ENCODE peak calls at places on chromosomes 3 and 15, in seven cellular contexts. N is CD8-positive, alpha-beta T cell; J is fibroblast of pulmonary artery; L is IMR-90; K is A673; E is stomach; X is fibroblast of lung. R is an unnamed sample.

GRCh38 chr3:65245133-65246076 is 557.6 kb upstream of the ADAMTS9 start:
- DNase-seq in K (peak; percentile 2), J (peak; percentile 48), E (no peak), X (peak; percentile 58), L (peak; percentile 1), N (no peak), R (no peak)

GRCh38 chr3:107543666-107544065 is 20.9 kb downstream of the BBX start:
- DNase-seq in N (no peak), K (peak; percentile 40), E (no peak), J (peak; percentile 39), L (no peak), X (peak; percentile 20), R (no peak)

GRCh38 chr3:171526146-171526545 is 65.9 kb upstream of the TNIK start:
- DNase-seq in X (no peak), N (no peak), E (no peak), K (no peak), J (peak; percentile 19), L (peak; percentile 65), R (no peak)

GRCh38 chr15:100858294-100858693 is 21.3 kb upstream of the ALDH1A3 start:
- DNase-seq in K (no peak), J (no peak), E (no peak), L (no peak), N (no peak), X (no peak), R (no peak)

GRCh38 chr15:39391230-39391629 is 189.6 kb upstream of the THBS1 start:
- DNase-seq in N (no peak), L (no peak), K (no peak), E (no peak), J (peak; percentile 57), X (no peak), R (no peak)

GRCh38 chr3:133799794-133800585 is 5.6 kb upstream of the SRPRB start:
- DNase-seq in J (peak; percentile 35), N (no peak), X (no peak), E (no peak), L (peak; percentile 47), K (peak; percentile 17), R (peak; percentile 51)

GRCh38 chr3:37907906-37908305 is 46.2 kb downstream of the CTDSPL start:
- DNase-seq in J (no peak), E (no peak), X (no peak), K (no peak), N (no peak), L (no peak), R (no peak)

GRCh38 chr3:185267193-185267592 is 13.3 kb upstream of the EHHADH start:
- DNase-seq in L (no peak), J (no peak), E (no peak), K (no peak), N (no peak), X (no peak), R (no peak)

GRCh38 chr15:92273732-92274131 is 119.9 kb upstream of the ST8SIA2 start:
- DNase-seq in N (no peak), X (no peak), L (no peak), J (no peak), K (no peak), E (no peak), R (no peak)

GRCh38 chr3:136642714-136643113 is 109.5 kb downstream of the STAG1 start:
- DNase-seq in K (no peak), J (no peak), N (no peak), E (no peak), L (no peak), X (no peak), R (no peak)

GRCh38 chr3:136639069-136639468 is 113.1 kb downstream of the STAG1 start:
- DNase-seq in X (no peak), K (no peak), J (no peak), L (no peak), N (no peak), E (no peak), R (no peak)

GRCh38 chr3:136645915-136646314 is 106.3 kb downstream of the STAG1 start:
- DNase-seq in E (no peak), N (no peak), L (no peak), J (no peak), X (no peak), K (no peak), R (no peak)

DNA sequence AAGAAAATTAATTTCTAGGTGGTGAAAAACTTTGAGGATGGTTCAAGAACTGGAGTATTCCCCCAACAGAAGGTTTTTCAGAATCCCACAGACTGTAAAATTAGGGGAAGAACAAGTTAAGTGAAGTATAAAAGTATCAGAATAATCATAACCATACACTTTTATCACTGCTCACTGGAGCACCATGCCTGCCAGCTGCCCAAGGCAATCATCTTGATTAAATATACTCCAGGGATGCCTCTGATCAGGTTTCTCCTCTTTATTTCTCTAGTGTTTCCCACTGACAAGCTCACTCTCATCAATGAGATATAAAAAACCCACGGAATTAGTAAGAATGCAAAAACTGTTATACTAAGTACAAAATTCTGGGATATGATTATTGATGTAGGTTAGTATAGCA is 108.0 kb downstream of the STAG1 start:
- DNase-seq in X (no peak), J (no peak), E (no peak), N (no peak), K (no peak), L (no peak), R (no peak)
- TF ChIP-seq CTCF in X (no peak), J (no peak), E (no peak), N (no peak), K (no peak), L (no peak), R (no peak)

GRCh38 chr3:46947545-46947899 is 29.0 kb downstream of the CCDC12 start:
- DNase-seq in X (no peak), J (no peak), E (no peak), L (no peak), N (no peak), K (no peak), R (no peak)

GRCh38 chr3:46950177-46950576 is 26.4 kb downstream of the CCDC12 start:
- DNase-seq in X (no peak), N (no peak), J (no peak), K (no peak), E (no peak), L (no peak), R (no peak)

GRCh38 chr3:46947981-46948791 is 28.4 kb downstream of the CCDC12 start:
- DNase-seq in X (peak; percentile 28), N (peak; percentile 67), L (peak; percentile 52), K (no peak), E (peak; percentile 87), J (peak; percentile 75), R (no peak)

GRCh38 chr3:46950661-46951241 is 25.8 kb downstream of the CCDC12 start:
- DNase-seq in J (no peak), K (no peak), N (no peak), L (no peak), E (no peak), X (no peak), R (peak; percentile 1)

GRCh38 chr3:46948830-46949671 is 27.5 kb downstream of the CCDC12 start:
- DNase-seq in E (peak; percentile 60), L (no peak), K (no peak), N (no peak), J (no peak), X (no peak), R (peak; percentile 10)
- TF ChIP-seq CTCF in E (no peak), L (no peak), K (no peak), N (no peak), J (no peak), X (no peak), R (no peak)

GRCh38 chr15:98802187-98802586 is 153.8 kb downstream of the IGF1R start:
- DNase-seq in J (no peak), L (no peak), K (no peak), X (no peak), N (no peak), E (no peak), R (no peak)

GRCh38 chr15:98803228-98804056 is 155.1 kb downstream of the IGF1R start:
- DNase-seq in J (peak; percentile 39), E (no peak), L (peak; percentile 78), K (no peak), X (peak; percentile 49), N (no peak), R (no peak)

GRCh38 chr15:98805434-98806274 is 157.3 kb downstream of the IGF1R start:
- DNase-seq in E (no peak), X (no peak), J (no peak), L (peak; percentile 7), N (no peak), K (peak; percentile 52), R (no peak)

GRCh38 chr15:98806275-98806895 is 158.0 kb downstream of the IGF1R start:
- DNase-seq in J (no peak), N (no peak), X (no peak), L (no peak), K (no peak), E (no peak), R (no peak)

DNA sequence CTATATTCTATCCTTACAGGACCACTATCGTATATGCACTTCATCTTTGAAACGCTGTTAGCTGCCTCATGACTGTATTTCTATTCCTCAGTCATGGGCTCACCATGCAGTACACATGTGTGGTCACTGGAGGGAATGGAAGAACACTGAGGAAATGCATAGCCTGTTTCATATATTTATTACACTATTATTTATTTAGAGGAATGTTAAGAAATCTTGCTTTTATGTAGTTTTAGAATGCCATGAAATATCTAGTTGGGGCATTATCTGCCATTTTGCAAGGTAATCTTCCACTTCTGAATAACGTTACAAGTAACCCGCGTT is 155.7 kb downstream of the IGF1R start:
- DNase-seq in E (no peak), L (peak; percentile 17), X (no peak), N (no peak), K (peak; percentile 26), J (no peak), R (no peak)
- TF ChIP-seq CTCF in E (no peak), L (peak; percentile 18), X (no peak), N (no peak), K (peak; percentile 42), J (peak; percentile 18), R (no peak)

GRCh38 chr3:43215684-43216336 is 70.5 kb upstream of the SNRK start:
- DNase-seq in J (no peak), L (no peak), K (no peak), E (no peak), X (no peak), N (no peak), R (no peak)
- TF ChIP-seq CTCF in J (no peak), L (no peak), K (peak; percentile 27), E (no peak), X (no peak), N (peak; percentile 23), R (no peak)

GRCh38 chr15:46636220-46636619 is 1001.4 kb downstream of the SQOR start:
- DNase-seq in K (peak; percentile 63), N (no peak), X (peak; percentile 12), J (no peak), L (no peak), E (no peak), R (no peak)
- TF ChIP-seq CTCF in K (no peak), N (no peak), X (no peak), J (no peak), L (no peak), E (no peak), R (no peak)

GRCh38 chr3:29283739-29284138 is 2.9 kb downstream of the RBMS3 start:
- DNase-seq in E (no peak), N (no peak), X (peak; percentile 23), J (peak; percentile 24), K (no peak), L (no peak), R (no peak)
- TF ChIP-seq CTCF in E (no peak), N (no peak), X (no peak), J (no peak), K (no peak), L (no peak), R (no peak)